ENCODE peak calls at places on chromosome 7, in ten cellular contexts. One of them, this sample, is unnamed.

GRCh38 chr7:3859436-3859835 is 558.4 kb downstream of the SDK1 start:
- DNase-seq in T-helper 2 cell: no peak
- DNase-seq in C1 segment of cervical spinal cord: no peak
- DNase-seq in neuronal stem cell: no peak
- DNase-seq in NCI-H1694: no peak
- DNase-seq in AG09319: no peak
- DNase-seq in fibroblast of mammary gland: no peak
- DNase-seq in amniotic stem cell: no peak
- DNase-seq in tibial artery: no peak
- DNase-seq in ACHN: no peak
- DNase-seq in this sample: no peak

GRCh38 chr7:84207025-84207424 is 12.4 kb upstream of the SEMA3A start:
- DNase-seq in T-helper 2 cell: no peak
- DNase-seq in C1 segment of cervical spinal cord: no peak
- DNase-seq in neuronal stem cell: no peak
- DNase-seq in NCI-H1694: no peak
- DNase-seq in AG09319: no peak
- DNase-seq in fibroblast of mammary gland: no peak
- DNase-seq in amniotic stem cell: no peak
- DNase-seq in tibial artery: no peak
- DNase-seq in ACHN: no peak
- DNase-seq in this sample: no peak

GRCh38 chr7:22403344-22403743 is 46.4 kb upstream of the RAPGEF5 start:
- DNase-seq in T-helper 2 cell: no peak
- DNase-seq in C1 segment of cervical spinal cord: no peak
- DNase-seq in neuronal stem cell: no peak
- DNase-seq in NCI-H1694: no peak
- DNase-seq in AG09319: no peak
- DNase-seq in fibroblast of mammary gland: no peak
- DNase-seq in amniotic stem cell: no peak
- DNase-seq in tibial artery: no peak
- DNase-seq in ACHN: no peak
- DNase-seq in this sample: no peak

GRCh38 chr7:17044868-17045267 is 163.1 kb upstream of the AGR3 start:
- DNase-seq in T-helper 2 cell: no peak
- DNase-seq in C1 segment of cervical spinal cord: no peak
- DNase-seq in neuronal stem cell: no peak
- DNase-seq in NCI-H1694: no peak
- DNase-seq in AG09319: no peak
- DNase-seq in fibroblast of mammary gland: no peak
- DNase-seq in amniotic stem cell: no peak
- DNase-seq in tibial artery: no peak
- DNase-seq in ACHN: no peak
- DNase-seq in this sample: no peak

GRCh38 chr7:96998765-96999164 is 6.6 kb upstream of the DLX6 start:
- DNase-seq in T-helper 2 cell: no peak
- DNase-seq in C1 segment of cervical spinal cord: no peak
- DNase-seq in neuronal stem cell: peak; percentile 40
- DNase-seq in NCI-H1694: no peak
- DNase-seq in AG09319: no peak
- DNase-seq in fibroblast of mammary gland: no peak
- DNase-seq in amniotic stem cell: no peak
- DNase-seq in tibial artery: no peak
- DNase-seq in ACHN: no peak
- DNase-seq in this sample: no peak

GRCh38 chr7:47498229-47499056 is 83.5 kb downstream of the TNS3 start:
- DNase-seq in T-helper 2 cell: no peak
- DNase-seq in C1 segment of cervical spinal cord: no peak
- DNase-seq in neuronal stem cell: no peak
- DNase-seq in NCI-H1694: no peak
- DNase-seq in AG09319: no peak
- DNase-seq in fibroblast of mammary gland: no peak
- DNase-seq in amniotic stem cell: no peak
- DNase-seq in tibial artery: no peak
- DNase-seq in ACHN: no peak
- DNase-seq in this sample: no peak

GRCh38 chr7:31192996-31193395 is 140.9 kb downstream of the ADCYAP1R1 start:
- DNase-seq in T-helper 2 cell: no peak
- DNase-seq in C1 segment of cervical spinal cord: peak; percentile 24
- DNase-seq in neuronal stem cell: peak; percentile 71
- DNase-seq in NCI-H1694: peak; percentile 87
- DNase-seq in AG09319: no peak
- DNase-seq in fibroblast of mammary gland: peak; percentile 28
- DNase-seq in amniotic stem cell: peak; percentile 8
- DNase-seq in tibial artery: no peak
- DNase-seq in ACHN: peak; percentile 70
- DNase-seq in this sample: peak; percentile 2

GRCh38 chr7:909358-910329 is 33.3 kb downstream of the GET4 start:
- DNase-seq in T-helper 2 cell: no peak
- DNase-seq in C1 segment of cervical spinal cord: no peak
- DNase-seq in neuronal stem cell: peak; percentile 15
- DNase-seq in NCI-H1694: no peak
- DNase-seq in AG09319: no peak
- DNase-seq in fibroblast of mammary gland: no peak
- DNase-seq in amniotic stem cell: no peak
- DNase-seq in tibial artery: peak; percentile 88
- DNase-seq in ACHN: no peak
- DNase-seq in this sample: peak; percentile 69

GRCh38 chr7:2175514-2175913 is 57.2 kb downstream of the MAD1L1 start:
- DNase-seq in T-helper 2 cell: no peak
- DNase-seq in C1 segment of cervical spinal cord: no peak
- DNase-seq in neuronal stem cell: no peak
- DNase-seq in NCI-H1694: no peak
- DNase-seq in AG09319: peak; percentile 96
- DNase-seq in fibroblast of mammary gland: peak; percentile 99
- DNase-seq in amniotic stem cell: peak; percentile 83
- DNase-seq in tibial artery: peak; percentile 74
- DNase-seq in ACHN: peak; percentile 90
- DNase-seq in this sample: no peak

GRCh38 chr7:158111906-158112570 is 475.6 kb downstream of the PTPRN2 start:
- DNase-seq in T-helper 2 cell: no peak
- DNase-seq in C1 segment of cervical spinal cord: no peak
- DNase-seq in neuronal stem cell: no peak
- DNase-seq in NCI-H1694: no peak
- DNase-seq in AG09319: no peak
- DNase-seq in fibroblast of mammary gland: no peak
- DNase-seq in amniotic stem cell: no peak
- DNase-seq in tibial artery: no peak
- DNase-seq in ACHN: no peak
- DNase-seq in this sample: no peak

GRCh38 chr7:150631084-150631824 is 931 bp downstream of the GIMAP6 start:
- DNase-seq in T-helper 2 cell: no peak
- DNase-seq in C1 segment of cervical spinal cord: no peak
- DNase-seq in neuronal stem cell: no peak
- DNase-seq in NCI-H1694: no peak
- DNase-seq in AG09319: no peak
- DNase-seq in fibroblast of mammary gland: no peak
- DNase-seq in amniotic stem cell: no peak
- DNase-seq in tibial artery: no peak
- DNase-seq in ACHN: no peak
- DNase-seq in this sample: no peak

GRCh38 chr7:18597759-18598158 is 102.2 kb downstream of the HDAC9 start:
- DNase-seq in T-helper 2 cell: no peak
- DNase-seq in C1 segment of cervical spinal cord: no peak
- DNase-seq in neuronal stem cell: no peak
- DNase-seq in NCI-H1694: no peak
- DNase-seq in AG09319: no peak
- DNase-seq in fibroblast of mammary gland: no peak
- DNase-seq in amniotic stem cell: no peak
- DNase-seq in tibial artery: no peak
- DNase-seq in ACHN: no peak
- DNase-seq in this sample: no peak

GRCh38 chr7:54581511-54581910 is 39.3 kb downstream of the VSTM2A start:
- DNase-seq in T-helper 2 cell: no peak
- DNase-seq in C1 segment of cervical spinal cord: no peak
- DNase-seq in neuronal stem cell: no peak
- DNase-seq in NCI-H1694: no peak
- DNase-seq in AG09319: no peak
- DNase-seq in fibroblast of mammary gland: peak; percentile 6
- DNase-seq in amniotic stem cell: no peak
- DNase-seq in tibial artery: no peak
- DNase-seq in ACHN: no peak
- DNase-seq in this sample: no peak

GRCh38 chr7:94395141-94396041 is 696 bp downstream of the COL1A2 start:
- DNase-seq in T-helper 2 cell: no peak
- DNase-seq in C1 segment of cervical spinal cord: no peak
- DNase-seq in neuronal stem cell: peak; percentile 78
- DNase-seq in NCI-H1694: peak; percentile 2
- DNase-seq in AG09319: peak; percentile 67
- DNase-seq in fibroblast of mammary gland: peak; percentile 93
- DNase-seq in amniotic stem cell: peak; percentile 32
- DNase-seq in tibial artery: peak; percentile 79
- DNase-seq in ACHN: peak; percentile 62
- DNase-seq in this sample: peak; percentile 15

GRCh38 chr7:2512179-2512644 is 7.4 kb upstream of the LFNG start:
- DNase-seq in T-helper 2 cell: no peak
- DNase-seq in C1 segment of cervical spinal cord: no peak
- DNase-seq in neuronal stem cell: no peak
- DNase-seq in NCI-H1694: no peak
- DNase-seq in AG09319: no peak
- DNase-seq in fibroblast of mammary gland: no peak
- DNase-seq in amniotic stem cell: no peak
- DNase-seq in tibial artery: no peak
- DNase-seq in ACHN: no peak
- DNase-seq in this sample: peak; percentile 58

GRCh38 chr7:128215281-128215680 is 25.8 kb upstream of the LEP start:
- DNase-seq in T-helper 2 cell: no peak
- DNase-seq in C1 segment of cervical spinal cord: no peak
- DNase-seq in neuronal stem cell: no peak
- DNase-seq in NCI-H1694: no peak
- DNase-seq in AG09319: peak; percentile 72
- DNase-seq in fibroblast of mammary gland: peak; percentile 82
- DNase-seq in amniotic stem cell: peak; percentile 20
- DNase-seq in tibial artery: no peak
- DNase-seq in ACHN: no peak
- DNase-seq in this sample: no peak

GRCh38 chr7:30354791-30355190 is 70.4 kb downstream of the ZNRF2 start:
- DNase-seq in T-helper 2 cell: no peak
- DNase-seq in C1 segment of cervical spinal cord: no peak
- DNase-seq in neuronal stem cell: no peak
- DNase-seq in NCI-H1694: no peak
- DNase-seq in AG09319: no peak
- DNase-seq in fibroblast of mammary gland: no peak
- DNase-seq in amniotic stem cell: no peak
- DNase-seq in tibial artery: no peak
- DNase-seq in ACHN: no peak
- DNase-seq in this sample: no peak

GRCh38 chr7:144738708-144739314 is 97.0 kb downstream of the TPK1 start:
- DNase-seq in T-helper 2 cell: no peak
- DNase-seq in C1 segment of cervical spinal cord: no peak
- DNase-seq in neuronal stem cell: no peak
- DNase-seq in NCI-H1694: peak; percentile 15
- DNase-seq in AG09319: no peak
- DNase-seq in fibroblast of mammary gland: peak; percentile 46
- DNase-seq in amniotic stem cell: no peak
- DNase-seq in tibial artery: no peak
- DNase-seq in ACHN: peak; percentile 76
- DNase-seq in this sample: no peak

GRCh38 chr7:7751243-7752092 is 33.1 kb upstream of the RPA3 start:
- DNase-seq in T-helper 2 cell: no peak
- DNase-seq in C1 segment of cervical spinal cord: no peak
- DNase-seq in neuronal stem cell: no peak
- DNase-seq in NCI-H1694: no peak
- DNase-seq in AG09319: no peak
- DNase-seq in fibroblast of mammary gland: no peak
- DNase-seq in amniotic stem cell: no peak
- DNase-seq in tibial artery: no peak
- DNase-seq in ACHN: no peak
- DNase-seq in this sample: no peak

GRCh38 chr7:130553398-130554029 is 61.6 kb downstream of the MEST start:
- DNase-seq in T-helper 2 cell: no peak
- DNase-seq in C1 segment of cervical spinal cord: no peak
- DNase-seq in neuronal stem cell: no peak
- DNase-seq in NCI-H1694: no peak
- DNase-seq in AG09319: no peak
- DNase-seq in fibroblast of mammary gland: no peak
- DNase-seq in amniotic stem cell: no peak
- DNase-seq in tibial artery: no peak
- DNase-seq in ACHN: no peak
- DNase-seq in this sample: no peak

GRCh38 chr7:36226151-36226550 is 73.1 kb downstream of the EEPD1 start:
- DNase-seq in T-helper 2 cell: no peak
- DNase-seq in C1 segment of cervical spinal cord: no peak
- DNase-seq in neuronal stem cell: no peak
- DNase-seq in NCI-H1694: no peak
- DNase-seq in AG09319: no peak
- DNase-seq in fibroblast of mammary gland: no peak
- DNase-seq in amniotic stem cell: no peak
- DNase-seq in tibial artery: no peak
- DNase-seq in ACHN: no peak
- DNase-seq in this sample: no peak

GRCh38 chr7:95102662-95103061 is 195.3 kb downstream of the PPP1R9A start:
- DNase-seq in T-helper 2 cell: no peak
- DNase-seq in C1 segment of cervical spinal cord: no peak
- DNase-seq in neuronal stem cell: no peak
- DNase-seq in NCI-H1694: no peak
- DNase-seq in AG09319: no peak
- DNase-seq in fibroblast of mammary gland: no peak
- DNase-seq in amniotic stem cell: no peak
- DNase-seq in tibial artery: no peak
- DNase-seq in ACHN: peak; percentile 88
- DNase-seq in this sample: no peak

GRCh38 chr7:64877714-64878610 is 25.1 kb upstream of the ZNF273 start:
- DNase-seq in T-helper 2 cell: no peak
- DNase-seq in C1 segment of cervical spinal cord: no peak
- DNase-seq in neuronal stem cell: no peak
- DNase-seq in NCI-H1694: no peak
- DNase-seq in AG09319: no peak
- DNase-seq in fibroblast of mammary gland: no peak
- DNase-seq in amniotic stem cell: no peak
- DNase-seq in tibial artery: peak; percentile 39
- DNase-seq in ACHN: no peak
- DNase-seq in this sample: no peak

GRCh38 chr7:17371656-17372524 is 73.4 kb downstream of the AHR start:
- DNase-seq in T-helper 2 cell: no peak
- DNase-seq in C1 segment of cervical spinal cord: no peak
- DNase-seq in neuronal stem cell: no peak
- DNase-seq in NCI-H1694: no peak
- DNase-seq in AG09319: peak; percentile 86
- DNase-seq in fibroblast of mammary gland: peak; percentile 98
- DNase-seq in amniotic stem cell: peak; percentile 77
- DNase-seq in tibial artery: no peak
- DNase-seq in ACHN: peak; percentile 96
- DNase-seq in this sample: no peak

GRCh38 chr7:42077276-42078135 is 159.5 kb downstream of the GLI3 start:
- DNase-seq in T-helper 2 cell: no peak
- DNase-seq in C1 segment of cervical spinal cord: no peak
- DNase-seq in neuronal stem cell: no peak
- DNase-seq in NCI-H1694: no peak
- DNase-seq in AG09319: no peak
- DNase-seq in fibroblast of mammary gland: no peak
- DNase-seq in amniotic stem cell: no peak
- DNase-seq in tibial artery: no peak
- DNase-seq in ACHN: no peak
- DNase-seq in this sample: no peak

GRCh38 chr7:77289387-77289786 is 89.8 kb upstream of the FGL2 start:
- DNase-seq in T-helper 2 cell: no peak
- DNase-seq in C1 segment of cervical spinal cord: no peak
- DNase-seq in neuronal stem cell: no peak
- DNase-seq in NCI-H1694: no peak
- DNase-seq in AG09319: no peak
- DNase-seq in fibroblast of mammary gland: no peak
- DNase-seq in amniotic stem cell: no peak
- DNase-seq in tibial artery: no peak
- DNase-seq in ACHN: no peak
- DNase-seq in this sample: no peak

GRCh38 chr7:20408467-20408826 is 77.7 kb downstream of the ITGB8 start:
- DNase-seq in T-helper 2 cell: no peak
- DNase-seq in C1 segment of cervical spinal cord: no peak
- DNase-seq in neuronal stem cell: no peak
- DNase-seq in NCI-H1694: no peak
- DNase-seq in AG09319: no peak
- DNase-seq in fibroblast of mammary gland: peak; percentile 26
- DNase-seq in amniotic stem cell: no peak
- DNase-seq in tibial artery: no peak
- DNase-seq in ACHN: no peak
- DNase-seq in this sample: no peak

GRCh38 chr7:4227105-4228010 is 454.7 kb upstream of the FOXK1 start:
- DNase-seq in T-helper 2 cell: no peak
- DNase-seq in C1 segment of cervical spinal cord: no peak
- DNase-seq in neuronal stem cell: no peak
- DNase-seq in NCI-H1694: peak; percentile 63
- DNase-seq in AG09319: no peak
- DNase-seq in fibroblast of mammary gland: no peak
- DNase-seq in amniotic stem cell: no peak
- DNase-seq in tibial artery: no peak
- DNase-seq in ACHN: no peak
- DNase-seq in this sample: no peak